ENCODE peak calls at places on chromosomes 12 and 14, in five cellular contexts. One of them, this sample, is unnamed.
A peak's percentile ranks its signal among the peaks of the same experiment; 100 is the strongest.

GRCh38 chr14:92105845-92106094 is 612 bp downstream of the ATXN3 start:
- DNase-seq in fibroblast of the aortic adventitia: no peak
- DNase-seq in esophagus muscularis mucosa: peak; percentile 92
- DNase-seq in OCI-LY7: peak; percentile 43
- DNase-seq in Caco-2: peak; percentile 41
- DNase-seq in this sample: no peak

GRCh38 chr12:112421363-112421762 is 2.6 kb downstream of the PTPN11 start:
- DNase-seq in fibroblast of the aortic adventitia: no peak
- DNase-seq in Caco-2: no peak
- DNase-seq in esophagus muscularis mucosa: no peak
- DNase-seq in OCI-LY7: no peak
- DNase-seq in this sample: no peak

GRCh38 chr12:106423291-106423690 is 65.7 kb downstream of the POLR3B start:
- DNase-seq in fibroblast of the aortic adventitia: no peak
- DNase-seq in Caco-2: peak; percentile 47
- DNase-seq in esophagus muscularis mucosa: no peak
- DNase-seq in OCI-LY7: no peak
- DNase-seq in this sample: no peak

GRCh38 chr12:28172434-28173030 is 17.7 kb upstream of the CCDC91 start:
- DNase-seq in OCI-LY7: peak; percentile 13
- DNase-seq in fibroblast of the aortic adventitia: peak; percentile 81
- DNase-seq in Caco-2: no peak
- DNase-seq in esophagus muscularis mucosa: no peak
- DNase-seq in this sample: peak; percentile 38

GRCh38 chr12:98416845-98417244 is 98.5 kb upstream of the TMPO start:
- DNase-seq in Caco-2: no peak
- DNase-seq in esophagus muscularis mucosa: no peak
- DNase-seq in OCI-LY7: peak; percentile 25
- DNase-seq in fibroblast of the aortic adventitia: peak; percentile 68
- DNase-seq in this sample: no peak

GRCh38 chr12:96225003-96225855 is 31.1 kb downstream of the ELK3 start:
- DNase-seq in esophagus muscularis mucosa: no peak
- DNase-seq in fibroblast of the aortic adventitia: peak; percentile 57
- DNase-seq in Caco-2: no peak
- DNase-seq in OCI-LY7: no peak
- DNase-seq in this sample: no peak

GRCh38 chr14:33477752-33478151 is 473.1 kb downstream of the EGLN3 start:
- DNase-seq in OCI-LY7: no peak
- DNase-seq in esophagus muscularis mucosa: no peak
- DNase-seq in fibroblast of the aortic adventitia: no peak
- DNase-seq in Caco-2: no peak
- DNase-seq in this sample: no peak

GRCh38 chr12:14111230-14111865 is 129.9 kb upstream of the GRIN2B start:
- DNase-seq in OCI-LY7: peak; percentile 96
- DNase-seq in Caco-2: peak; percentile 57
- DNase-seq in fibroblast of the aortic adventitia: no peak
- DNase-seq in esophagus muscularis mucosa: no peak
- DNase-seq in this sample: peak; percentile 13

GRCh38 chr12:41362511-41362910 is 174.4 kb downstream of the PDZRN4 start:
- DNase-seq in esophagus muscularis mucosa: no peak
- DNase-seq in OCI-LY7: no peak
- DNase-seq in fibroblast of the aortic adventitia: no peak
- DNase-seq in Caco-2: no peak
- DNase-seq in this sample: no peak

GRCh38 chr14:75884198-75884611 is 97.6 kb downstream of the TGFB3 start:
- DNase-seq in fibroblast of the aortic adventitia: peak; percentile 90
- DNase-seq in esophagus muscularis mucosa: no peak
- DNase-seq in Caco-2: no peak
- DNase-seq in OCI-LY7: no peak
- DNase-seq in this sample: no peak

GRCh38 chr14:21197418-21198205 is 41.7 kb upstream of the OR5AU1 start:
- DNase-seq in Caco-2: no peak
- DNase-seq in OCI-LY7: no peak
- DNase-seq in fibroblast of the aortic adventitia: no peak
- DNase-seq in esophagus muscularis mucosa: no peak
- DNase-seq in this sample: no peak

GRCh38 chr12:104350211-104350908 is 46.8 kb downstream of the EID3 start:
- DNase-seq in fibroblast of the aortic adventitia: no peak
- DNase-seq in OCI-LY7: no peak
- DNase-seq in esophagus muscularis mucosa: no peak
- DNase-seq in Caco-2: no peak
- DNase-seq in this sample: no peak

GRCh38 chr12:53299454-53300180 is at the start of gene MYG1:
- DNase-seq in esophagus muscularis mucosa: no peak
- DNase-seq in fibroblast of the aortic adventitia: peak; percentile 85
- DNase-seq in OCI-LY7: peak; percentile 92
- DNase-seq in Caco-2: peak; percentile 89
- DNase-seq in this sample: peak; percentile 81

GRCh38 chr12:84172823-84173424 is 739.7 kb downstream of the SLC6A15 start:
- DNase-seq in OCI-LY7: no peak
- DNase-seq in fibroblast of the aortic adventitia: no peak
- DNase-seq in esophagus muscularis mucosa: no peak
- DNase-seq in Caco-2: no peak
- DNase-seq in this sample: no peak

DNA sequence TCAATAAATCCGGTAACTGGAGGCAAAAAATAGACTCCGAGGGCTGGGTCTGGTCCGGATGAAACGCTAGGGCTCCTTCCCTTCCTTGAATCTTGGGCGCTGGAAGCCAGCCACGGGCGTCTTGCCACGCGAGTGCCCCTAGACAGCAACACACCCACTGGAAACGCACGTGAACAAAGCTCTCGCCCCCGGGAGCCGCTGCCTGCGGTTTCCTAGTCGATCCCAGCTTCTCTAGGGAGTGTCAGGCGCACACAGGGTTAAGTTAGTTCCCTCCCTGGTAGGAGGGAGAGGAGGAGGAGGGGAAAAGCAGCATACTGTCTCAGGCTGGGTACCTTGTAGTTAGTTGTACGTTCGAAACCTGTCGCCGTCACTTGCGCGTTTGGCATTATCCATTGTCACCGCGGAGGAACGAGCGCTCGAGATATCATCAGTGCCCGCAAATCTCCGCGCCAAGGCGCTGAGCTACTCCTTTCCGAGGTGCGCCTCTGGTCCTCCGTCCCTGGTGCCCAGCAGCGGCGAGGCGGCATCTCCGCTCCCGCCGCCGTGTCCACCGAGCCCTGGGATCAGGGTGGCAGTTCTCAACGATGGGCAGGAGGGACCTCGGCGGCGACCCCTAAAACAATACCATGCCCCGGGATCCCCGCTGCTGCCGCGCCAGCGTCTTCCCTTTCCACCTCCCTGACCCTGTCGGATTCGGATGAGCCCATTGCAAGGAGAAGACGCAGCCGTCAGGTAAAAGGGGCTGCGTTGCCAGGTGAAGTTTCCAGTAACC is at the start of gene FLRT2:
- DNase-seq in OCI-LY7: no peak
- DNase-seq in Caco-2: no peak
- DNase-seq in esophagus muscularis mucosa: no peak
- DNase-seq in fibroblast of the aortic adventitia: peak; percentile 81
- DNase-seq in this sample: no peak
- H3K4me3 ChIP-seq in OCI-LY7: no peak within 1 kb of the TSS
- H3K4me3 ChIP-seq in Caco-2: no peak within 1 kb of the TSS
- H3K4me3 ChIP-seq in esophagus muscularis mucosa: peak within 1 kb of the TSS; percentile 60
- H3K4me3 ChIP-seq in fibroblast of the aortic adventitia: peak within 1 kb of the TSS; percentile 92
- H3K4me3 ChIP-seq in this sample: no peak within 1 kb of the TSS

GRCh38 chr12:92717202-92717601 is 14.4 kb downstream of the PLEKHG7 start:
- DNase-seq in fibroblast of the aortic adventitia: peak; percentile 71
- DNase-seq in OCI-LY7: peak; percentile 9
- DNase-seq in Caco-2: no peak
- DNase-seq in esophagus muscularis mucosa: no peak
- DNase-seq in this sample: no peak
- TF ChIP-seq CTCF in fibroblast of the aortic adventitia: peak; percentile 53
- TF ChIP-seq CTCF in OCI-LY7: peak; percentile 70
- TF ChIP-seq CTCF in Caco-2: no peak
- TF ChIP-seq CTCF in esophagus muscularis mucosa: peak; percentile 15
- TF ChIP-seq CTCF in this sample: no peak

GRCh38 chr12:18297883-18298282 is 36.6 kb downstream of the PIK3C2G start:
- DNase-seq in OCI-LY7: no peak
- DNase-seq in Caco-2: no peak
- DNase-seq in esophagus muscularis mucosa: no peak
- DNase-seq in fibroblast of the aortic adventitia: no peak
- DNase-seq in this sample: no peak
- H3K4me3 ChIP-seq in OCI-LY7: no peak overlapping the region
- H3K4me3 ChIP-seq in Caco-2: no peak overlapping the region
- H3K4me3 ChIP-seq in esophagus muscularis mucosa: no peak overlapping the region
- H3K4me3 ChIP-seq in fibroblast of the aortic adventitia: no peak overlapping the region
- H3K4me3 ChIP-seq in this sample: no peak overlapping the region

GRCh38 chr14:101577221-101577909 is 16.1 kb downstream of the DIO3 start:
- DNase-seq in fibroblast of the aortic adventitia: no peak
- DNase-seq in OCI-LY7: no peak
- DNase-seq in esophagus muscularis mucosa: no peak
- DNase-seq in Caco-2: no peak
- DNase-seq in this sample: no peak

GRCh38 chr14:101581806-101582205 is 20.5 kb downstream of the DIO3 start:
- DNase-seq in esophagus muscularis mucosa: no peak
- DNase-seq in OCI-LY7: no peak
- DNase-seq in fibroblast of the aortic adventitia: no peak
- DNase-seq in Caco-2: no peak
- DNase-seq in this sample: no peak

GRCh38 chr14:101579372-101580080 is 18.2 kb downstream of the DIO3 start:
- DNase-seq in fibroblast of the aortic adventitia: no peak
- DNase-seq in Caco-2: no peak
- DNase-seq in esophagus muscularis mucosa: no peak
- DNase-seq in OCI-LY7: no peak
- DNase-seq in this sample: no peak

GRCh38 chr14:101575581-101575980 is 14.3 kb downstream of the DIO3 start:
- DNase-seq in esophagus muscularis mucosa: no peak
- DNase-seq in Caco-2: no peak
- DNase-seq in OCI-LY7: no peak
- DNase-seq in fibroblast of the aortic adventitia: no peak
- DNase-seq in this sample: no peak

DNA sequence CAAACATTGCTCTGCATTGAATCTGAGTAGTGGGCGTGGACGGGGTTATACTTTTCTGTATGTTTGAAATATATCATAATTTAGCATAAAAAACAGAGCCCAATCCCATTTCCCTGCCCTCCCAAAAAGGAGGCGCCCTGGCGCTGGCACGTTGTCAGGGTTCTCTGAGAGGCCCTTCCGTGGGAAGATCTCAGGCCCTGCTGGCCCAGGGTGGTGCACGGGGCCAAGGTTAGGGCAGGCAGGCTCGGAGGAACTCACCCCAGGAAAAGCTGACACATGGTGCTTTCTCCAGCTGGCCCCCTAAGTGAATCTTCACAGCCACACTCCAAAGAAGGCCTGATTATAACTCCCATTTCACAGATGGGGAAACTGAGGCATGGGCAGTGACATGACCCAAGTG is 17.2 kb downstream of the DIO3 start:
- DNase-seq in esophagus muscularis mucosa: no peak
- DNase-seq in Caco-2: no peak
- DNase-seq in OCI-LY7: no peak
- DNase-seq in fibroblast of the aortic adventitia: no peak
- DNase-seq in this sample: no peak
- TF ChIP-seq CTCF in esophagus muscularis mucosa: no peak
- TF ChIP-seq CTCF in Caco-2: no peak
- TF ChIP-seq CTCF in OCI-LY7: no peak
- TF ChIP-seq CTCF in fibroblast of the aortic adventitia: no peak
- TF ChIP-seq CTCF in this sample: no peak

DNA sequence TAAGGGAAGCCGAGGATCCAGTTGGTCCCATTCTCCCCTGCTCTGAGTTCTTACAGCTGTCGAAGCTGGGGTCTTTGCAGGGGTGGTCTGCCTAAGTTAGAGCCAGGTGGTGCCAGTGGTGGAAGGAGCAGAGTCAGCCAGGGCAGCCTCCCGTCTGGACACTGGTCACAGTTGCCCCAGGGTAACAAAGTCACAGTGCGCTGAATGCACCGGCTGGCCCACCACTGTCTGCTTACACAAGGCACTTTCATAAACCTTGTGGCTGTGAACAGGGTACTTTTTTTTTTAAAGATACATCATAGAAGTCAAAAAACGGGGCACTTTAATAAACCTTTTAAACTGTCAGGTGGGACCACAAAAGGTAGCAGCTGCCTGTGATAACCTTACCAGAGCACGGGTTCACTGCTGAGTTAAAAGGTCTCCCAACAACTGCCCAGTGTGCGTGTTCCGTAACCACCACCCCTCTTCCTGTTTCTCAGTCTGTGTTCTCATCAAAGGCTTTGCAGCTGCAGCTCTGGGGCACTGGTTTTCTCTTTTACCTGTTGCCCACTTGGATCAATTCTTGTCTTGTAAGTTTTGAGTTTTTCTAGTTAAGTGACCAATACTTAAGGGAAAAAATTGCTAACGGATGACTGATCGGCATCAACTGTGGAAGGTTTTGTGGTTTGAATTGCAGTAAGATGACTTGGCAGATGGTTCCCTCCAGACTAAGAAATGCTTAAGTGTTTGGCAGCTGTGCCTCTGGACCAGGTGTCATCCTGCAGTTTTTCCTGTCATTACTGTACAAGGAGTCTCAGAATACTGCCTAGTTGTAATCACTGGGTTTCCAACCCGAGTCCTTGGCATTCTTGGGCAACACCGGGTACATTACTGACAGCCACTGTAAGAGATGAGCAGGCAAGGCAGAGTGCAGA is 55.9 kb downstream of the DYNC1H1 start:
- DNase-seq in fibroblast of the aortic adventitia: peak; percentile 13
- DNase-seq in OCI-LY7: no peak
- DNase-seq in esophagus muscularis mucosa: no peak
- DNase-seq in Caco-2: no peak
- DNase-seq in this sample: no peak
- H3K4me3 ChIP-seq in fibroblast of the aortic adventitia: no peak overlapping the region
- H3K4me3 ChIP-seq in OCI-LY7: no peak overlapping the region
- H3K4me3 ChIP-seq in esophagus muscularis mucosa: no peak overlapping the region
- H3K4me3 ChIP-seq in Caco-2: no peak overlapping the region
- H3K4me3 ChIP-seq in this sample: no peak overlapping the region

GRCh38 chr12:123973552-123974341 is 732 bp downstream of the ZNF664 start:
- DNase-seq in OCI-LY7: peak; percentile 32
- DNase-seq in fibroblast of the aortic adventitia: no peak
- DNase-seq in Caco-2: peak; percentile 53
- DNase-seq in esophagus muscularis mucosa: peak; percentile 92
- DNase-seq in this sample: no peak
- TF ChIP-seq CTCF in OCI-LY7: no peak
- TF ChIP-seq CTCF in fibroblast of the aortic adventitia: no peak
- TF ChIP-seq CTCF in Caco-2: no peak
- TF ChIP-seq CTCF in esophagus muscularis mucosa: no peak
- TF ChIP-seq CTCF in this sample: no peak

DNA sequence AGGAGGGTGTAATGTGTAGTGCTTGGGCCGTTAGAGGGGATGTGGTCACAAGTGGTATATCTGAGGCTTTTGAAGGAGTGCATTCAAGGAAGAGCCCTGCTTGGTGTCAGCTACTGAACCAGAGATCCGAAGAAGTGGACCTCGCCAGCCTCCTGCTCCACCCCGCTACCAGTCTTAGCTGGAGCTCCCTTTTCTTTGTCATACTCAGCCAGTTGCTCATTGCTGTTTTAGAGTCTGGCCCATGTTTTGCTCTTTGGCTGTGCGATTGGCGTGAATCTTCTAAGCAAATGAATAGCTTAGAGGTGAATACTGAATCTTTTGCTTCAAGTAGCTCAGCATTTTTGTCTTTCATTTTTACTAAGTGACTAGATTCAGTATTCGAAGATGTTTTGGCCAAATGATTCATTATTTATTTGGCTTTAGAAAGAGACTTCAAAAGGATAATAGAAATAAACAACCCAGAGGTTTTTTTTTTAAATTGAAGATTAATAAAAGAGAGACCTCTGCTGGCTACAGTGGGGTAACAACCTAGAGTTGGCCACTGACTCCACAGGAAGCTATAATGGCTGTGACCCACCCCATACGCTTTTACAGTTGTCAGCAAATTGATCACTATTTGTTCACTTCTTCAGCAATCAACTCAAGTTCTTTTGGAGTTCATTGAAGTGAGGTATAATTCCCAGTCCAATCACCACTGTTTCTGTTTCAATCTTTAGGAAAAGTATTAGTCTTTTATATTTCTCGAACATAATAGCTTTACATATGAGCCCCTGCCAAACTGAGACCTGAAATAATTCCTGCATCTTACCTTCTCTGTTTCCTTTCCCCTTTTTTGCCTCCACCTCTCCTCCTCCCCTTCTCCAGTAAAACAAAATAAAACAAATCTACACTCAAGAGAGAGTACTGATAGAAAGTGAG is 19.9 kb downstream of the CDKN1B start:
- DNase-seq in esophagus muscularis mucosa: no peak
- DNase-seq in OCI-LY7: peak; percentile 70
- DNase-seq in fibroblast of the aortic adventitia: peak; percentile 76
- DNase-seq in Caco-2: no peak
- DNase-seq in this sample: no peak
- H3K4me3 ChIP-seq in esophagus muscularis mucosa: peak overlapping the region; percentile 3
- H3K4me3 ChIP-seq in OCI-LY7: peak overlapping the region; percentile 17
- H3K4me3 ChIP-seq in fibroblast of the aortic adventitia: peak overlapping the region; percentile 34
- H3K4me3 ChIP-seq in Caco-2: no peak overlapping the region
- H3K4me3 ChIP-seq in this sample: no peak overlapping the region